ENCODE peak calls at places on chromosomes 11 and 22, in five cellular contexts. M is small intestine; Z is pancreas; R is neuronal stem cell; Y is CD8-positive, alpha-beta memory T cell. A is an unnamed sample.

GRCh38 chr11:17256512-17256911 is 20.0 kb upstream of the NUCB2 start:
- DNase-seq in R (no peak), M (no peak), Z (no peak), Y (no peak), A (no peak)

GRCh38 chr11:129959687-129960086 is 42.9 kb downstream of the PRDM10 start:
- DNase-seq in M (no peak), Z (no peak), R (no peak), Y (no peak), A (no peak)

GRCh38 chr22:25202290-25202921 is 2.7 kb downstream of the CRYBB3 start:
- DNase-seq in M (peak; percentile 59), R (peak; percentile 71), Y (peak; percentile 29), Z (peak; percentile 18), A (peak; percentile 58)

GRCh38 chr11:117096140-117096972 is 1.9 kb downstream of the SIK3 start:
- DNase-seq in R (no peak), Y (peak; percentile 80), M (peak; percentile 24), Z (no peak), A (peak; percentile 61)

GRCh38 chr11:69010964-69011623 is 2.0 kb downstream of the MRGPRF start:
- DNase-seq in R (peak; percentile 67), Z (peak; percentile 56), M (peak; percentile 50), Y (peak; percentile 8), A (peak; percentile 86)

GRCh38 chr11:114088836-114089235 is 29.3 kb downstream of the ZBTB16 start:
- DNase-seq in Z (no peak), M (no peak), R (no peak), Y (no peak), A (no peak)

GRCh38 chr11:119362741-119363080 is 16.2 kb upstream of the MFRP start:
- DNase-seq in M (no peak), R (no peak), Y (no peak), Z (no peak), A (no peak)

GRCh38 chr22:40997485-40997884 is 46.3 kb downstream of the RBX1 start:
- DNase-seq in R (no peak), Z (no peak), Y (no peak), M (no peak), A (no peak)

GRCh38 chr11:117673561-117673960 is 123.5 kb downstream of the DSCAML1 start:
- DNase-seq in M (no peak), Z (no peak), R (no peak), Y (no peak), A (no peak)

GRCh38 chr11:6433998-6434650 is 6.7 kb downstream of the HPX start:
- DNase-seq in Y (no peak), Z (no peak), R (no peak), M (peak; percentile 13), A (no peak)

GRCh38 chr11:57240007-57240406 is 3.0 kb upstream of the APLNR start:
- DNase-seq in Y (no peak), R (no peak), M (peak; percentile 13), Z (no peak), A (no peak)

GRCh38 chr11:57244911-57245310 is 7.9 kb upstream of the APLNR start:
- DNase-seq in Z (no peak), M (no peak), Y (no peak), R (no peak), A (no peak)

GRCh38 chr11:57239348-57239747 is 2.3 kb upstream of the APLNR start:
- DNase-seq in Y (no peak), M (no peak), R (no peak), Z (no peak), A (no peak)

GRCh38 chr11:57240757-57241156 is 3.7 kb upstream of the APLNR start:
- DNase-seq in R (no peak), Z (no peak), M (no peak), Y (no peak), A (no peak)

GRCh38 chr11:57241311-57241972 is 4.4 kb upstream of the APLNR start:
- DNase-seq in Z (no peak), R (no peak), Y (no peak), M (no peak), A (no peak)
- H3K4me3 ChIP-seq in Z (no peak overlapping the region), R (no peak overlapping the region), Y (no peak overlapping the region), M (no peak overlapping the region), A (no peak overlapping the region)

DNA sequence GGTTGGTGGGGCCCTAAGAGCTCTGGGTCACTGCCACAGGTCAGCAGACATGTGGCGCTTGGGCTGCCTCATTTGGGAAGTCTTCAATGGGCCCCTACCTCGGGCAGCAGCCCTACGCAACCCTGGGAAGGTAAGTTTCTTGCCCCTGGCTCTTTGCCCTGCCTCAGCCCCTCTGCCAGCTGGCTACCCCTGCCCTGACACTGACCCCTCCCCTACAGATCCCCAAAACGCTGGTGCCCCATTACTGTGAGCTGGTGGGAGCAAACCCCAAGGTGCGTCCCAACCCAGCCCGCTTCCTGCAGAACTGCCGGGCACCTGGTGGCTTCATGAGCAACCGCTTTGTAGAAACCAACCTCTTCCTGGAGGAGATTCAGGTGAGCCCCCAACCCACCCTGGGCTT is 1.9 kb downstream of the SCYL1 start:
- DNase-seq in M (no peak), R (no peak), Y (no peak), Z (no peak), A (no peak)
- H3K36me3 ChIP-seq in M (peaks cover 11% of the 10 kb centered on the region), R (peaks cover 42% of the 10 kb centered on the region), Y (peaks cover 29% of the 10 kb centered on the region), Z (peaks cover 13% of the 10 kb centered on the region), A (peaks cover 40% of the 10 kb centered on the region)

DNA sequence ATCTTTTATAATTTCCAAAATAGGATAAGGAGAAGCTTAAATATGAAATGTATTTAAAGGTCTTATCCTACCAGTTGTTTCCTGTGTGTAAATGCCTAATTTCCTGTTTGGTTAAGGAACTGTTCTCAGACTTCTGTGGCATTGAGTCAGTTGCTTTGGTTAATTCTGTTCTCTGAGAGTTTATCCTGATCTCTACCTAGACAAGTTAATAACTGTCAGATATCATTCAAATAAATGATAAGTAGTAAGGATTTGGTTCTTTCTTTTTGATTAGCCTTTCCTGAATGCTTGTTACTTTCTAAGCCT is 39.5 kb downstream of the CTNND1 start:
- DNase-seq in R (no peak), M (no peak), Y (no peak), Z (no peak), A (no peak)
- H3K4me3 ChIP-seq in R (no peak overlapping the region), M (no peak overlapping the region), Y (no peak overlapping the region), Z (no peak overlapping the region), A (no peak overlapping the region)

DNA sequence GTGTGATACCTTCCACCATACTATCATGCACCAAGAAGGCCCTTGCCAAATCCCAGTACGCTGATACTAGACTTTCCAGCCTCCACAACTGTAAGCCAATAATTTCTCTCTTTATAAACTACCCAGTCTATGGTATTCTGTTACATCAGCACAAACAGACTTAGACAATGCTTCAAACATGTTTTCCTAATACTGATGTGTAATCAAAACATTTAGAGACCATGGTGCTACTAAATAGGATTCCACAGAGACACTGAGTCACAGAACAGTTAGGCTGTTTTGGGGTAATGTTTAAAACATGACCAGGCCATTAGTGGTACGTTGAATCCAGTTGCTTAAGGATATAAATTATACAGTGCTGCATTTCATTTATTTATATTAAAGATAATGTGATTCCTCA is 103.7 kb downstream of the PICALM start:
- DNase-seq in Z (no peak), M (no peak), Y (no peak), R (no peak), A (no peak)
- H3K36me3 ChIP-seq in Z (peaks cover 16% of the 10 kb centered on the region), M (peaks cover 18% of the 10 kb centered on the region), Y (peaks cover 47% of the 10 kb centered on the region), R (peaks cover 86% of the 10 kb centered on the region), A (peaks cover 19% of the 10 kb centered on the region)

GRCh38 chr22:33896154-33896800 is 24.0 kb downstream of the LARGE1 start:
- DNase-seq in Y (no peak), Z (no peak), M (no peak), R (no peak), A (no peak)

GRCh38 chr22:33895444-33895843 is 24.8 kb downstream of the LARGE1 start:
- DNase-seq in Z (no peak), M (no peak), R (no peak), Y (no peak), A (no peak)

GRCh38 chr22:33897621-33897910 is 22.7 kb downstream of the LARGE1 start:
- DNase-seq in R (no peak), Y (no peak), M (no peak), Z (no peak), A (peak; percentile 63)

GRCh38 chr22:33898121-33898520 is 22.2 kb downstream of the LARGE1 start:
- DNase-seq in M (no peak), R (no peak), Z (no peak), Y (no peak), A (no peak)

DNA sequence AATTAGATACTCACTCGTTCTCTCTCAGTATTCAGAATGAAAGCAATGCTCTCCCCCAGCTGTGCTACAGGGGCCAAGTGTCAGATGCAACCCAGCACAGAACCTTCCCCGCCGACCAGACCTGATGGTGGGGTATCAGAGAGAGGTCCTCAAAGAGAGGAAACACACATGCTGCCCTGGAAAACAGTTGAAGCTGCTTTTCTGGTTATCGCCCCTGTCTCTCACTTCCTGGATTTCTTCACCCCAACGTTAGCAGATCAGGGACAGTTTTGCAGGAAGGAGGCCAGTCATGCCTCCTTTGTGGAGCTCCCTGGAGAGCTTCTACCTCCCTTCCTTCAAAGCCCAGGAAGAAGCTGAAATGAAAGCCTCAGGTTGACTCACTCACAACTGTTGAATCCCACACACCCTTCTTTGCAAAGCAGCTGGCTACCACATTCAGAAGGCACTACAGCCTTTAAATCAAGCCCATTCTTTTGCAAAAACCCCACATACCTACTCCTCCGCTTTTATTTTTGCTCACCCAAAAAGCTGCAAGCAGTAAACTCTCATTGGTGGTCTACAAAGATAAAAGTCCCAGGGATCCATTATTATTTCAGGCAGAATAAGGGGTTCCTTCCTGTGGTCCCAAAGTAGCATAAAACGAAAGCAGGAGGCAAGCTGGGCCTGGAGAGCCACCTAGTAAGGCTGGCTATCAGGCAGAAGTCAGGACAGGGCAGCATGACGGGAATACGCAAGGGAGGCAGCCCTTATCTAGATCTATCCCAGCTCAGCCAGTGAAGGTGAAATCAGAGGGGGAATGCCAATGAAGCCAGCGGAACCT is 23.3 kb downstream of the LARGE1 start:
- DNase-seq in M (no peak), Z (no peak), Y (no peak), R (no peak), A (peak; percentile 34)
- H3K4me3 ChIP-seq in M (no peak overlapping the region), Z (no peak overlapping the region), Y (no peak overlapping the region), R (no peak overlapping the region), A (no peak overlapping the region)

GRCh38 chr22:21775061-21775460 is 39.5 kb upstream of the YPEL1 start:
- DNase-seq in Y (no peak), Z (no peak), M (no peak), R (no peak), A (no peak)
- H3K36me3 ChIP-seq in Y (peaks cover 22% of the 10 kb centered on the region), Z (peaks cover 21% of the 10 kb centered on the region), M (peaks cover 4% of the 10 kb centered on the region), R (peaks cover 82% of the 10 kb centered on the region), A (peaks cover 26% of the 10 kb centered on the region)